ENCODE peak calls at places on chromosome 2, in four cellular contexts. W is HL-60, Q is K562, S is GM12878. H is an unnamed sample.

GRCh38 chr2:53075760-53076159 is 691.8 kb upstream of the CHAC2 start:
- DNase-seq in W (no peak), Q (no peak), S (no peak), H (no peak)

GRCh38 chr2:116949249-116949648 is 865.2 kb upstream of the DDX18 start:
- DNase-seq in W (no peak), Q (no peak), S (no peak), H (no peak)

GRCh38 chr2:171807130-171807529 is 86.9 kb downstream of the SLC25A12 start:
- DNase-seq in W (no peak), Q (peak; percentile 39), S (no peak), H (no peak)

GRCh38 chr2:111884592-111884964 is 585 bp upstream of the ANAPC1 start:
- DNase-seq in W (no peak), Q (no peak), S (no peak), H (no peak)

GRCh38 chr2:78455586-78455985 is 569.9 kb upstream of the REG3G start:
- DNase-seq in W (no peak), Q (no peak), S (no peak), H (no peak)

GRCh38 chr2:219001577-219002394 is 8.6 kb upstream of the CRYBA2 start:
- DNase-seq in W (no peak), Q (peak; percentile 67), S (no peak), H (no peak)

GRCh38 chr2:239669181-239669898 is 268.5 kb upstream of the HDAC4 start:
- DNase-seq in W (no peak), Q (no peak), S (no peak), H (no peak)

GRCh38 chr2:200483729-200484198 is 26.1 kb downstream of the KCTD18 start:
- DNase-seq in W (no peak), Q (peak; percentile 63), S (no peak), H (peak; percentile 25)

GRCh38 chr2:2769481-2770431 is 438.7 kb upstream of the MYT1L start:
- DNase-seq in W (no peak), Q (no peak), S (no peak), H (no peak)

GRCh38 chr2:185433824-185434223 is 304.8 kb upstream of the FSIP2 start:
- DNase-seq in W (no peak), Q (no peak), S (no peak), H (no peak)

GRCh38 chr2:164964744-164965143 is 9.4 kb upstream of the SLC38A11 start:
- DNase-seq in W (no peak), Q (no peak), S (no peak), H (no peak)

GRCh38 chr2:145253492-145253891 is 733.6 kb upstream of the ZEB2 start:
- DNase-seq in W (no peak), Q (no peak), S (no peak), H (no peak)

GRCh38 chr2:25497229-25497861 is 155.6 kb upstream of the DNMT3A start:
- DNase-seq in W (no peak), Q (no peak), S (no peak), H (no peak)

GRCh38 chr2:12890071-12890470 is 173.3 kb downstream of the TRIB2 start:
- DNase-seq in W (no peak), Q (no peak), S (no peak), H (no peak)

GRCh38 chr2:239939736-239940483 is 85.2 kb downstream of the NDUFA10 start:
- DNase-seq in W (no peak), Q (no peak), S (no peak), H (no peak)

GRCh38 chr2:233059797-233060499 is at the start of gene INPP5D:
- DNase-seq in W (peak; percentile 88), Q (peak; percentile 26), S (no peak), H (peak; percentile 75)

GRCh38 chr2:135986507-135986906 is 1.1 kb upstream of the DARS1 start:
- DNase-seq in W (no peak), Q (no peak), S (no peak), H (no peak)

GRCh38 chr2:233035426-233036161 is 3.1 kb downstream of the NEU2 start:
- DNase-seq in W (no peak), Q (no peak), S (no peak), H (no peak)

GRCh38 chr2:137151731-137152130 is 386.4 kb downstream of the THSD7B start:
- DNase-seq in W (no peak), Q (no peak), S (no peak), H (no peak)

GRCh38 chr2:13876491-13877037 is 756.0 kb upstream of the LRATD1 start:
- DNase-seq in W (no peak), Q (no peak), S (no peak), H (no peak)

GRCh38 chr2:134536312-134536711 is 182.5 kb downstream of the TMEM163 start:
- DNase-seq in W (no peak), Q (no peak), S (no peak), H (no peak)

GRCh38 chr2:171172980-171173542 is 12.4 kb upstream of the TLK1 start:
- DNase-seq in W (no peak), Q (no peak), S (no peak), H (no peak)

GRCh38 chr2:105556366-105556765 is 157.5 kb upstream of the FHL2 start:
- DNase-seq in W (no peak), Q (no peak), S (no peak), H (no peak)

GRCh38 chr2:171598713-171599319 is 76.5 kb downstream of the CYBRD1 start:
- DNase-seq in W (peak; percentile 48), Q (peak; percentile 81), S (peak; percentile 24), H (peak; percentile 47)

GRCh38 chr2:12318427-12319057 is 398.2 kb upstream of the TRIB2 start:
- DNase-seq in W (no peak), Q (no peak), S (no peak), H (no peak)

GRCh38 chr2:219228745-219229374 is 576 bp downstream of the ATG9A start:
- DNase-seq in W (no peak), Q (peak; percentile 73), S (no peak), H (peak; percentile 76)

GRCh38 chr2:121348128-121348740 is 63.2 kb upstream of the TFCP2L1 start:
- DNase-seq in W (no peak), Q (no peak), S (no peak), H (no peak)

GRCh38 chr2:216539120-216539519 is 40.5 kb downstream of the RPL37A start:
- DNase-seq in W (no peak), Q (no peak), S (no peak), H (no peak)

GRCh38 chr2:182740681-182741080 is 24.6 kb downstream of the DNAJC10 start:
- DNase-seq in W (no peak), Q (no peak), S (no peak), H (no peak)

GRCh38 chr2:28716265-28716865 is 35.3 kb upstream of the PPP1CB start:
- DNase-seq in W (peak; percentile 87), Q (peak; percentile 51), S (peak; percentile 9), H (no peak)

GRCh38 chr2:237591021-237591370 is 462 bp upstream of the RAB17 start:
- DNase-seq in W (no peak), Q (no peak), S (no peak), H (no peak)

GRCh38 chr2:28134262-28134812 is 243.8 kb downstream of the BABAM2 start:
- DNase-seq in W (peak; percentile 35), Q (no peak), S (no peak), H (no peak)

GRCh38 chr2:64114063-64114911 is 29.9 kb downstream of the PELI1 start:
- DNase-seq in W (no peak), Q (no peak), S (peak; percentile 56), H (no peak)

GRCh38 chr2:241815477-241816430 is 6.8 kb downstream of the NEU4 start:
- DNase-seq in W (no peak), Q (no peak), S (no peak), H (peak; percentile 36)

GRCh38 chr2:197241590-197241989 is 69.0 kb downstream of the ANKRD44 start:
- DNase-seq in W (no peak), Q (no peak), S (no peak), H (no peak)
- TF ChIP-seq SPI1 in W (no peak), Q (no peak), S (peak; percentile 23), H (peak; percentile 36)

GRCh38 chr2:157336137-157336721 is 10.6 kb upstream of the ERMN start:
- DNase-seq in W (peak; percentile 18), Q (peak; percentile 77), S (no peak), H (peak; percentile 4)

GRCh38 chr2:157334797-157335196 is 9.2 kb upstream of the ERMN start:
- DNase-seq in W (no peak), Q (no peak), S (no peak), H (no peak)

GRCh38 chr2:157339965-157340655 is 14.5 kb upstream of the ERMN start:
- DNase-seq in W (no peak), Q (no peak), S (no peak), H (no peak)

GRCh38 chr2:157334335-157334734 is 8.7 kb upstream of the ERMN start:
- DNase-seq in W (no peak), Q (no peak), S (no peak), H (no peak)

DNA sequence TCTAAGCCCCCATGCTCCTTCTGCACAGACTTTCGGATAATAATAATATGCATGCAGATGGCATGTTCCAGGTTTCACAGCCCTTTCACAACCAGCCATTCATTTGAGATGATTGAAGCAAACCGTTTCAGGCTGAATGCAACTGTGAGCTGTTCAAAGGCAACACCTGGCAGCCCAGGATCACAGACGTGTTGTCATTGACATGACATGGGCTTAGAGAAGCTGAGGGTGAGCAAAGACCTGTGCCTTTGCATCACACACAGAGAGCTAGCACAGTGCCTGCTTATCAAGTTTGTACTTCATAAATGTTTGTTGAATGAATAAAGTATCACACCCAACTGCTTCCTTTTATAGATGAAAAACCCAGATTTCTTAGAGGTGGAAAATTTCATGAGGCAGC is 12.4 kb upstream of the ERMN start:
- DNase-seq in W (no peak), Q (no peak), S (no peak), H (no peak)
- TF ChIP-seq POLR2AphosphoS5 in W (no peak), Q (no peak), S (no peak), H (no peak)

GRCh38 chr2:110770696-110771425 is 38.5 kb downstream of the ACOXL start:
- DNase-seq in W (no peak), Q (no peak), S (no peak), H (no peak)

GRCh38 chr2:110771549-110772382 is 39.4 kb downstream of the ACOXL start:
- DNase-seq in W (no peak), Q (no peak), S (no peak), H (no peak)

GRCh38 chr2:110770308-110770695 is 37.9 kb downstream of the ACOXL start:
- DNase-seq in W (no peak), Q (no peak), S (no peak), H (no peak)

GRCh38 chr2:110764931-110765330 is 32.6 kb downstream of the ACOXL start:
- DNase-seq in W (no peak), Q (no peak), S (no peak), H (no peak)

GRCh38 chr2:110768591-110768990 is 36.2 kb downstream of the ACOXL start:
- DNase-seq in W (no peak), Q (no peak), S (no peak), H (no peak)
- TF ChIP-seq SPI1 in W (no peak), Q (no peak), S (no peak), H (no peak)

GRCh38 chr2:9473985-9474360 is 378 bp upstream of the IAH1 start:
- DNase-seq in W (no peak), Q (no peak), S (no peak), H (peak; percentile 52)
- TF ChIP-seq POLR2AphosphoS5 in W (no peak), Q (no peak), S (peak; percentile 50), H (no peak)

DNA sequence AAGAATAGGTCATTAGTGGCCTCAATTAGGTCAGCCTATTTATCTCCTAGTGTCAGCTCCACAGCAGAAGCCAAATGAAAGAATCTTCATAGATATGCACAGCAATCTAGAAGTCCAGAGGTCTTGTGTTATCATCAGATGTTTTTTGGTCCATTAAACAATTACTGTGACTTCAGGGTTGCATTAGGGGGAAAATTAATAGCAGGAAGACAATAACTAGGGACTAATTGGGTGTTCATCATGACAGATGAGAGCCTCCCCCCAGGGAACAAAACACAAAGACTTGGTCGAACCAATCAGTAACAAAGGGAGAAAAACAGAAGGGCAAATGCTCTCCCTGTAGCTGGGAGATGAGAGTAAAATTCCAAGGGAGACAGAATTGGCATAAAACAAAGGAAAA is 264.7 kb downstream of the PTH2R start:
- DNase-seq in W (no peak), Q (no peak), S (no peak), H (no peak)
- TF ChIP-seq SPI1 in W (no peak), Q (no peak), S (no peak), H (no peak)

H was measured in GM12891.